ENCODE peak calls at places on chromosome 12, in seven cellular contexts. Z is cardiac fibroblast, I is thoracic aorta, X is HFFc6, P is lower leg skin, W is mesothelial cell of epicardium, J is transverse colon. C is an unnamed sample.
A peak's percentile ranks its signal among the peaks of the same experiment; 100 is the strongest.

GRCh38 chr12:21940549-21940948 is 677 bp downstream of the ABCC9 start:
- DNase-seq in P (no peak), Z (peak; percentile 56), W (no peak), J (no peak), I (no peak), X (no peak), C (no peak)

GRCh38 chr12:81245918-81246611 is 168.2 kb downstream of the ACSS3 start:
- DNase-seq in Z (no peak), P (no peak), I (no peak), J (no peak), X (no peak), W (no peak), C (no peak)

GRCh38 chr12:24084800-24085199 is 135.3 kb upstream of the SOX5 start:
- DNase-seq in X (no peak), Z (no peak), W (no peak), P (no peak), J (no peak), I (no peak), C (no peak)

GRCh38 chr12:82695531-82695930 is 8.8 kb downstream of the TMTC2 start:
- DNase-seq in I (no peak), W (no peak), J (no peak), X (no peak), Z (no peak), P (no peak), C (no peak)

GRCh38 chr12:121789800-121790748 is 3.4 kb downstream of the RHOF start:
- DNase-seq in X (no peak), P (no peak), J (peak; percentile 87), W (no peak), Z (no peak), I (no peak), C (no peak)

GRCh38 chr12:10207136-10207535 is 5.5 kb upstream of the GABARAPL1 start:
- DNase-seq in P (no peak), I (no peak), Z (no peak), X (no peak), J (no peak), W (no peak), C (no peak)

GRCh38 chr12:94730846-94731245 is 80.5 kb upstream of the TMCC3 start:
- DNase-seq in W (no peak), P (no peak), J (no peak), X (no peak), Z (no peak), I (no peak), C (no peak)

GRCh38 chr12:10191865-10192264 is 13.0 kb downstream of the TMEM52B start:
- DNase-seq in Z (peak; percentile 65), P (no peak), W (no peak), I (no peak), X (peak; percentile 93), J (no peak), C (peak; percentile 87)

GRCh38 chr12:7915911-7916403 is 20.0 kb downstream of the SLC2A3 start:
- DNase-seq in Z (no peak), I (no peak), P (peak; percentile 79), W (no peak), J (no peak), X (no peak), C (peak; percentile 28)

GRCh38 chr12:112616469-112617190 is 174.9 kb upstream of the RPH3A start:
- DNase-seq in J (no peak), X (no peak), Z (no peak), W (no peak), I (no peak), P (no peak), C (no peak)

GRCh38 chr12:123602651-123603195 is 824 bp downstream of the DDX55 start:
- DNase-seq in X (no peak), P (peak; percentile 76), I (no peak), Z (peak; percentile 22), W (no peak), J (no peak), C (no peak)

GRCh38 chr12:24212496-24212895 is 263.0 kb upstream of the SOX5 start:
- DNase-seq in X (no peak), W (no peak), Z (no peak), I (no peak), P (no peak), J (no peak), C (no peak)

GRCh38 chr12:13000616-13000934 is 510 bp upstream of the HEBP1 start:
- DNase-seq in X (peak; percentile 21), W (no peak), I (no peak), Z (no peak), J (no peak), P (no peak), C (no peak)

GRCh38 chr12:11725616-11726015 is 76.1 kb downstream of the ETV6 start:
- DNase-seq in W (no peak), J (no peak), P (no peak), I (no peak), X (no peak), Z (peak; percentile 18), C (no peak)

GRCh38 chr12:56988207-56988739 is 18.1 kb downstream of the ZBTB39 start:
- DNase-seq in I (no peak), J (no peak), X (no peak), Z (no peak), P (peak; percentile 72), W (no peak), C (no peak)

GRCh38 chr12:109477963-109478315 is 505 bp downstream of the UBE3B start:
- DNase-seq in P (no peak), X (no peak), W (no peak), Z (no peak), I (no peak), J (no peak), C (no peak)

GRCh38 chr12:49518914-49519573 is 19.8 kb upstream of the KCNH3 start:
- DNase-seq in I (no peak), X (peak; percentile 38), P (no peak), J (no peak), W (no peak), Z (peak; percentile 49), C (peak; percentile 57)

GRCh38 chr12:122981036-122981471 is 573 bp downstream of the ARL6IP4 start:
- DNase-seq in J (no peak), W (peak; percentile 55), P (no peak), Z (peak; percentile 39), X (no peak), I (no peak), C (no peak)

GRCh38 chr12:1553987-1554982 is 40.1 kb downstream of the FBXL14 start:
- DNase-seq in X (no peak), I (no peak), Z (no peak), P (no peak), W (no peak), J (peak; percentile 50), C (no peak)
- TF ChIP-seq CTCF in X (no peak), I (no peak), Z (no peak), P (no peak), W (no peak), J (no peak), C (no peak)

DNA sequence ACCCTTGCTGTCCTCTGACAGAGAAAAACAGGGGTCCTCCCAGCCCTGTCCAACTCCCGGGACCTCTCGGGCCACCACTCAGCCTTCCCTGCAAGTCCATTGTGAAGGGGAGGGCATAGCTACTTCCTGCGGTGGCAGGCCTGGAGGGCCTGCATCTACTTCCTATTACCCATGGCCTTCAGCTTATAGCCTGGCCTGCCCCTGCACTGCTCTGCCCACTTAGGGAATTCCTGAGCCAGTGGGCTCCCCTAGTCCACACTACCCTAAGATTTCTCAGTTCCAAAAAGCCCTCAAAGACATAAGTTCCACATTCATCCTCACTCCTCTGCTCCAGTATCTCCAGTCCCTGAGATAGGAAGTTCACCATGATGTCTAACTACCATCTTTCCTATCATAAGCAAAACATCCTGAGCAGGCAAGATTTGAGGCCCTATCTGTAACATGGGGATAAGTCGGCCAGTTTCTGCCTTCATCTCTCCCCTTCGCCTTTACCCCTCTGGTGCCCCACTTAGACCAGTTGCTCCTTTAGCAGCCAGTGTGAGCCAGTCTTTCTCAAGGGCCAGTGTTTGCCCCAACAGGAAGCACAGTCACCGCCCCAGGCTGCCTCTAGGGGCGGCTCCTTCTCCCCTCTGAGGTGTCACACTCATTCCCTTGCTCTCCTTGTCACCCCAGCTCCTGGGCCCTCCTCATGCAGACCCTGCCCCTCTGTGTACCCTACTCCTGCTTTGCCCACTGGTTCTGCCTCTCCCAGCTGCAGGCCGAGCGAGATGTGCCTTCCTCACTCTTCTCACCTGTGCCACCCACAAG is 10.9 kb downstream of the HDAC7 start:
- DNase-seq in P (no peak), X (peak; percentile 41), J (peak; percentile 38), W (no peak), I (no peak), Z (peak; percentile 58), C (no peak)
- TF ChIP-seq CTCF in P (no peak), X (peak; percentile 65), J (no peak), W (no peak), I (no peak), Z (peak; percentile 36), C (no peak)

GRCh38 chr12:120628919-120629318 is 11.5 kb upstream of the CABP1 start:
- DNase-seq in W (no peak), X (no peak), Z (no peak), P (no peak), J (peak; percentile 28), I (no peak), C (no peak)

GRCh38 chr12:120630139-120630895 is 10.1 kb upstream of the CABP1 start:
- DNase-seq in W (no peak), Z (no peak), J (no peak), X (peak; percentile 25), I (no peak), P (no peak), C (no peak)

GRCh38 chr12:120631097-120631496 is 9.3 kb upstream of the CABP1 start:
- DNase-seq in X (no peak), I (no peak), J (no peak), Z (no peak), W (no peak), P (no peak), C (no peak)

GRCh38 chr12:120620624-120621023 is 19.8 kb upstream of the CABP1 start:
- DNase-seq in W (no peak), Z (no peak), X (no peak), P (no peak), J (peak; percentile 74), I (no peak), C (no peak)

DNA sequence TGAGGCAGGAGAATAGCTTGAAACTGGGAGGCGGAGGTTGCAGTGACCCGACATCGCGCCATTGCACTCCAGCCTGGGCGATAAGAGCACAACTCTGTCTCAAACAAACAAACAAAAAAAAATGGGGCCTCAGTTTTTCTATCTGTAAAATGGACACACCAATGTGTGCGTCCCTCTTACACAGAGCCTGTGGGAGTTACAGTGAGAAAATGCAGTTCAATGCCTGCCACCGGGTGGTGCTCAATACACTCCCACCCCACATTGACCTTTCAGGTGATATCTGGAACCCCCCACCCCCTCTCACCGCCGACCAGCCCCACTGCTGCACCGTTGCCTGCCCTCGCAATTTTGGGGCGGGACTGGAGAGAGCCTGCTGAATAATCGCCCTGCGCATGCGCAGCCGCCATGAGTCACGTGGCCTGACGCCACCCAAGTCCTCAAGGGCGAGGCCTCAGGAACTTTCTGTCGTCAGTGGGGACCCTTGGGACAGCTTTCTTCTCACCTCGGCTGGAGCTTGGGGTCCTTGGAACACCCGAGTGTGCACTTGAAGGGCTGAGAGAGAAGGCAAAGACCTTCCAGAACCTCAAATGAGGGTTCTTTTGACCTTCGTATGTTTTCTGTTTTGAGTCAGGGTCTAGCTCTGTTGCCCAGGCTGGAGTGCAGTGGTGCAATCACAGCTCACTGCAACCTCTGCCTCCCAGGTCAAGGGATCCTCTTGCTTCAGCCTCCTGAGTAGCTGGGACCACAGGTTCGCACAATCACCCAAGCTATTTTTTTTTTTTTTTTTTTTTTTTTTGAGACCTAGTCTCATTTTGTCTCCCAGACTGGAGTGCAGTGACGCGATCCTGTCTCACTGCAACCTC is 14.6 kb upstream of the CABP1 start:
- DNase-seq in W (no peak), I (no peak), X (no peak), Z (peak; percentile 31), P (no peak), J (no peak), C (no peak)
- TF ChIP-seq CTCF in W (peak; percentile 22), I (no peak), X (peak; percentile 25), Z (no peak), P (no peak), J (no peak), C (no peak)

GRCh38 chr12:42979746-42980145 is 390.2 kb upstream of the PRICKLE1 start:
- DNase-seq in P (no peak), J (no peak), X (no peak), W (no peak), I (no peak), Z (no peak), C (peak; percentile 47)
- TF ChIP-seq CTCF in P (no peak), J (no peak), X (no peak), W (no peak), I (no peak), Z (no peak), C (no peak)

C was measured in astrocyte.